ENCODE peak calls at places on chromosomes 4 and X, in ten cellular contexts. Z is COR-L47; E is stimulated activated CD4-positive, alpha-beta T cell treated with anti-CD3 and anti-CD28 coated beads, Interleukin-12 subunit alpha, Interleukin-12 subunit beta, amount 100 ng/mL, for 24 hours; H is neuronal stem cell; L is OCI-LY7; B is astrocyte of the spinal cord; P is pancreas; Y is body of pancreas; V is LoVo; R is EH. O is an unnamed sample.

GRCh38 chrX:74902806-74903205 is 22.4 kb downstream of the NEXMIF start:
- DNase-seq in V (no peak), B (no peak), H (no peak), R (no peak), Z (peak), P (no peak), Y (no peak), L (no peak), E (no peak), O (no peak)

GRCh38 chr4:74934016-74934821 is 1.3 kb downstream of the PARM1 start:
- DNase-seq in V (no peak), Z (peak), P (peak), R (peak), B (peak), Y (peak), E (no peak), L (no peak), H (no peak), O (no peak)

GRCh38 chrX:72128881-72129280 is 2.8 kb downstream of the RTL5 start:
- DNase-seq in H (no peak), B (no peak), Y (no peak), R (no peak), V (no peak), E (no peak), P (no peak), Z (no peak), L (no peak), O (no peak)

GRCh38 chrX:112798736-112799135 is 41.9 kb downstream of the AMOT start:
- DNase-seq in P (no peak), Y (no peak), V (no peak), Z (no peak), H (no peak), L (no peak), B (no peak), E (no peak), R (no peak), O (no peak)

GRCh38 chrX:148380614-148381561 is 119.5 kb upstream of the AFF2 start:
- DNase-seq in R (no peak), Y (peak), B (no peak), Z (no peak), V (no peak), L (peak), E (no peak), P (no peak), H (no peak), O (no peak)

GRCh38 chrX:136812286-136812685 is 31.6 kb upstream of the ARHGEF6 start:
- DNase-seq in E (no peak), L (no peak), R (peak), V (no peak), H (no peak), P (no peak), Z (no peak), Y (no peak), B (no peak), O (no peak)

GRCh38 chrX:261167-261857 is 19.9 kb upstream of the PLCXD1 start:
- DNase-seq in B (no peak), V (no peak), E (no peak), R (no peak), P (no peak), Z (no peak), Y (peak), L (no peak), H (no peak), O (no peak)

GRCh38 chr4:8100696-8101095 is 57.9 kb downstream of the ABLIM2 start:
- DNase-seq in H (no peak), L (no peak), R (peak), E (no peak), V (no peak), B (no peak), Z (no peak), P (no peak), Y (no peak), O (no peak)

GRCh38 chr4:88244821-88245579 is 39.4 kb downstream of the PPM1K start:
- DNase-seq in P (no peak), Y (no peak), H (no peak), Z (no peak), V (no peak), L (peak), R (no peak), E (no peak), B (no peak), O (peak)

GRCh38 chr4:173420324-173420752 is 21.4 kb upstream of the SCRG1 start:
- DNase-seq in H (no peak), P (no peak), Z (peak), E (no peak), R (peak), Y (no peak), B (peak), L (peak), V (peak), O (no peak)

GRCh38 chrX:102339312-102340298 is 92.6 kb downstream of the NXF2 start:
- DNase-seq in P (no peak), Y (no peak), E (no peak), L (no peak), H (no peak), R (peak), V (no peak), Z (no peak), B (no peak), O (no peak)

GRCh38 chr4:1204828-1205591 is 32.6 kb upstream of the SPON2 start:
- DNase-seq in E (no peak), R (no peak), Z (no peak), H (no peak), B (no peak), P (no peak), V (no peak), L (no peak), Y (peak), O (peak)

GRCh38 chrX:71622347-71623104 is 4.2 kb upstream of the CXCR3 start:
- DNase-seq in Y (peak), Z (no peak), H (peak), E (peak), B (peak), V (peak), L (peak), R (peak), P (peak), O (no peak)

GRCh38 chr4:85402371-85402770 is 72.6 kb upstream of the ARHGAP24 start:
- DNase-seq in R (peak), H (no peak), L (no peak), V (no peak), E (no peak), P (no peak), B (peak), Y (peak), Z (no peak), O (no peak)

GRCh38 chrX:16836371-16836770 is 33.8 kb downstream of the RBBP7 start:
- DNase-seq in Z (no peak), V (no peak), R (no peak), E (no peak), B (no peak), H (no peak), P (peak), L (peak), Y (peak), O (no peak)

GRCh38 chrX:109840585-109840984 is 107.5 kb upstream of the ACSL4 start:
- DNase-seq in V (no peak), B (peak), Z (no peak), R (peak), P (no peak), Y (peak), H (no peak), E (no peak), L (no peak), O (no peak)

GRCh38 chr4:123661080-123661737 is 264.6 kb downstream of the SPRY1 start:
- DNase-seq in B (peak), L (peak), V (peak), Z (peak), H (no peak), E (no peak), P (no peak), R (peak), Y (no peak), O (no peak)

GRCh38 chr4:152807294-152807829 is 27.6 kb downstream of the ARFIP1 start:
- DNase-seq in Y (no peak), P (no peak), R (peak), H (no peak), V (no peak), L (no peak), Z (no peak), E (no peak), B (peak), O (no peak)

GRCh38 chr4:35789899-35790574 is 454.3 kb downstream of the ARAP2 start:
- DNase-seq in H (no peak), L (no peak), B (no peak), P (no peak), Z (no peak), Y (no peak), E (no peak), R (no peak), V (no peak), O (no peak)

GRCh38 chr4:2411786-2412510 is 6.5 kb downstream of the ZFYVE28 start:
- DNase-seq in H (no peak), Z (no peak), P (no peak), R (no peak), V (no peak), L (no peak), Y (no peak), E (no peak), B (no peak), O (no peak)

GRCh38 chr4:176492648-176493302 is 173.0 kb downstream of the SPCS3 start:
- DNase-seq in E (no peak), R (peak), P (no peak), Y (no peak), V (peak), L (no peak), Z (no peak), B (no peak), H (no peak), O (no peak)

GRCh38 chrX:109872021-109872730 is 130.7 kb upstream of the TMEM164 start:
- DNase-seq in R (no peak), E (no peak), B (peak), L (no peak), V (no peak), Z (no peak), H (no peak), P (peak), Y (peak), O (no peak)

GRCh38 chr4:32440391-32440790 is 1720.2 kb downstream of the PCDH7 start:
- DNase-seq in H (no peak), R (no peak), L (peak), Y (no peak), E (no peak), B (no peak), Z (no peak), V (no peak), P (no peak), O (no peak)

O was measured in H1.